ENCODE peak calls at places on chromosomes 3 and 15, in nine cellular contexts. I is cardiac fibroblast, P is astrocyte of the spinal cord, J is IMR-90, T is BE2C, S is astrocyte of the cerebellum, F is stomach, C is heart left ventricle, L is cardiac muscle cell. Y is an unnamed sample.

GRCh38 chr15:98493966-98494511 is 154.3 kb upstream of the IGF1R start:
- DNase-seq in I (no peak), P (no peak), J (no peak), T (no peak), S (no peak), F (no peak), C (no peak), L (no peak), Y (no peak)

GRCh38 chr15:39362832-39363561 is 217.9 kb upstream of the THBS1 start:
- DNase-seq in I (peak), P (peak), J (peak), T (no peak), S (peak), F (no peak), C (no peak), L (no peak), Y (peak)

GRCh38 chr3:125634346-125634964 is 39.2 kb upstream of the OSBPL11 start:
- DNase-seq in I (no peak), P (no peak), J (no peak), T (no peak), S (no peak), F (no peak), C (no peak), L (no peak), Y (no peak)

GRCh38 chr3:17432237-17432636 is 310.2 kb downstream of the TBC1D5 start:
- DNase-seq in I (peak), P (no peak), J (peak), T (no peak), S (no peak), F (no peak), C (no peak), L (no peak), Y (no peak)

GRCh38 chr3:168049366-168049974 is 46.3 kb downstream of the GOLIM4 start:
- DNase-seq in I (peak), P (peak), J (peak), T (no peak), S (peak), F (no peak), C (no peak), L (no peak), Y (no peak)

GRCh38 chr3:157375342-157375986 is 61.2 kb upstream of the PTX3 start:
- DNase-seq in I (no peak), P (no peak), J (peak), T (no peak), S (no peak), F (no peak), C (no peak), L (no peak), Y (no peak)

GRCh38 chr3:18076301-18076700 is 333.9 kb upstream of the TBC1D5 start:
- DNase-seq in I (no peak), P (no peak), J (no peak), T (no peak), S (no peak), F (no peak), C (no peak), L (peak), Y (no peak)

GRCh38 chr3:21447471-21448205 is 303.4 kb downstream of the ZNF385D start:
- DNase-seq in I (peak), P (peak), J (peak), T (no peak), S (peak), F (no peak), C (no peak), L (no peak), Y (peak)

GRCh38 chr3:130905551-130905950 is 11.7 kb downstream of the ATP2C1 start:
- DNase-seq in I (peak), P (peak), J (peak), T (peak), S (no peak), F (no peak), C (no peak), L (no peak), Y (peak)

GRCh38 chr15:41354371-41354770 is 21.7 kb downstream of the NUSAP1 start:
- DNase-seq in I (no peak), P (no peak), J (no peak), T (no peak), S (no peak), F (no peak), C (no peak), L (no peak), Y (no peak)

GRCh38 chr3:67400476-67400875 is 253.9 kb downstream of the SUCLG2 start:
- DNase-seq in I (no peak), P (no peak), J (no peak), T (no peak), S (no peak), F (no peak), C (no peak), L (no peak), Y (no peak)

GRCh38 chr15:97978408-97979130 is 18.1 kb downstream of the ARRDC4 start:
- DNase-seq in I (peak), P (peak), J (no peak), T (no peak), S (peak), F (peak), C (no peak), L (peak), Y (no peak)

GRCh38 chr3:124770341-124771082 is 40.3 kb downstream of the UMPS start:
- DNase-seq in I (peak), P (no peak), J (no peak), T (peak), S (no peak), F (no peak), C (peak), L (peak), Y (no peak)

GRCh38 chr15:26097216-26097615 is 234.1 kb upstream of the ATP10A start:
- DNase-seq in I (no peak), P (no peak), J (no peak), T (no peak), S (no peak), F (no peak), C (no peak), L (no peak), Y (no peak)

GRCh38 chr15:73052679-73053397 is 575 bp downstream of the NEO1 start:
- DNase-seq in I (peak), P (peak), J (peak), T (peak), S (peak), F (peak), C (peak), L (peak), Y (no peak)

GRCh38 chr3:27376109-27376772 is 7.1 kb upstream of the NEK10 start:
- DNase-seq in I (no peak), P (no peak), J (no peak), T (no peak), S (no peak), F (no peak), C (no peak), L (no peak), Y (no peak)

GRCh38 chr3:171457263-171458055 is 2.7 kb downstream of the TNIK start:
- DNase-seq in I (no peak), P (no peak), J (no peak), T (no peak), S (no peak), F (no peak), C (no peak), L (peak), Y (no peak)
- H3K4me3 ChIP-seq in I (peak), P (peak), J (no peak), T (peak), S (peak), F (peak), C (peak), L (peak), Y (no peak)

GRCh38 chr3:37024092-37024491 is 30.8 kb downstream of the MLH1 start:
- DNase-seq in I (peak), P (peak), J (peak), T (no peak), S (no peak), F (no peak), C (no peak), L (no peak), Y (no peak)
- TF ChIP-seq CTCF in I (peak), P (peak), J (peak), T (peak), S (peak), F (peak), C (peak), L (peak), Y (no peak)

DNA sequence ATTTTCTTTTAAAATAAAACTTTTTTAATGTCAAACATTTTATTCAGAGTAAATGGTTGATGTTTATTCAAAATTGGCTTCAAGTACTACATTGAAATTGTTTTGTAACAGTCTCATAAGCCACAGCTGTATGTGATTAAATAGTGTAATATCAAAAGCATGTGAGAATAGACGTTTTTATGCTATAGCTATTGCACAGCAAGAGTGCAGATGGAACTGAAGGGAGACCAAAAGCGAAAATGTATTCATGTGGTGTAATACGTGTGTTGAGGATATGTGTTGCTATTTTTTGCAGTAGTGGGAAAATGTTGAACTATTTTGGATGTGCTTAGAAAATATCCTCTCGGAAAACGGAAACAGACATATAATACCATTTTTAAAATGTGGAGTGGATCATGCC is 6.0 kb downstream of the RBMS3 start:
- DNase-seq in I (peak), P (peak), J (peak), T (no peak), S (no peak), F (no peak), C (no peak), L (no peak), Y (peak)
- H3K4me3 ChIP-seq in I (no peak), P (no peak), J (peak), T (peak), S (no peak), F (no peak), C (peak), L (no peak), Y (peak)

DNA sequence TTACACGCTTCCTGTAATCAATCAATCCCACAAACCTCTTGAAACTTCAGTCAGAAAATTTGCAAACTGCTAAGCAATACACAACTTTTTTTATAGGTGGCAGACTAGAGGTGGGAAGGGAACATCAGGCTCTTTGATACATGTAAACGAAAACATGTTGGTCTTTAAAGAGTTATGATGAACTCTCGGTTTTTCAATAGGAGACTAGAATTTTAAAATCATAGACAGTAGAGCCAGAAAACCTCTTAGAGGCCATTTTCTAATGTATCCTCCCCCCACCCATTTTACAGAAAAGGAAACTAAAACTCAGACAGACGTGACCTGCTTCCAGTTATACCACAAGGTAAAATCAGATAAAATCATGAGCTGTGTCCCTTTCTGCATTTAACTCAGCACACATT is 179.1 kb upstream of the LPP start:
- DNase-seq in I (no peak), P (no peak), J (no peak), T (no peak), S (no peak), F (no peak), C (no peak), L (no peak), Y (no peak)
- TF ChIP-seq CTCF in I (peak), P (peak), J (no peak), T (no peak), S (peak), F (no peak), C (no peak), L (peak), Y (no peak)

GRCh38 chr3:4983739-4984510 is 4.7 kb downstream of the BHLHE40 start:
- DNase-seq in I (peak), P (peak), J (peak), T (no peak), S (no peak), F (peak), C (peak), L (no peak), Y (no peak)
- H3K4me3 ChIP-seq in I (peak), P (peak), J (peak), T (peak), S (peak), F (peak), C (peak), L (no peak), Y (no peak)